ENCODE peak calls at places on chromosomes 3 and 15, in four cellular contexts. J is GM12878, U is WTC11, T is HepG2. R is an unnamed sample.

GRCh38 chr3:82796765-82797164 is 1035.3 kb upstream of the GBE1 start:
- DNase-seq in J (no peak), U (no peak), T (no peak), R (no peak)

GRCh38 chr15:49083471-49084284 is 37.4 kb upstream of the SECISBP2L start:
- DNase-seq in J (no peak), U (no peak), T (no peak), R (no peak)

GRCh38 chr15:40045572-40046217 is 6.7 kb upstream of the SRP14 start:
- DNase-seq in J (no peak), U (no peak), T (no peak), R (no peak)

GRCh38 chr15:63981596-63982320 is 64.5 kb downstream of the DAPK2 start:
- DNase-seq in J (no peak), U (no peak), T (no peak), R (no peak)

GRCh38 chr15:79924379-79924778 is 27.6 kb upstream of the MTHFS start:
- DNase-seq in J (no peak), U (no peak), T (no peak), R (no peak)

GRCh38 chr3:7171493-7171892 is 310.6 kb downstream of the GRM7 start:
- DNase-seq in J (no peak), U (no peak), T (no peak), R (no peak)

GRCh38 chr15:89907289-89907688 is 5.5 kb downstream of the ARPIN start:
- DNase-seq in J (no peak), U (no peak), T (no peak), R (no peak)

GRCh38 chr3:193673845-193674244 is 80.8 kb downstream of the OPA1 start:
- DNase-seq in J (no peak), U (no peak), T (no peak), R (no peak)

GRCh38 chr15:43881944-43882343 is 55.1 kb downstream of the WDR76 start:
- DNase-seq in J (no peak), U (peak; percentile 67), T (no peak), R (peak; percentile 34)

GRCh38 chr3:179768080-179768479 is 115.2 kb downstream of the USP13 start:
- DNase-seq in J (no peak), U (peak; percentile 53), T (no peak), R (peak; percentile 59)

GRCh38 chr3:144743325-144743724 is 771.7 kb downstream of the DIPK2A start:
- DNase-seq in J (no peak), U (no peak), T (no peak), R (no peak)

GRCh38 chr15:80788536-80788935 is 9.4 kb downstream of the CEMIP start:
- DNase-seq in J (no peak), U (no peak), T (no peak), R (no peak)

GRCh38 chr15:101167366-101167790 is 84.5 kb downstream of the CHSY1 start:
- DNase-seq in J (no peak), U (no peak), T (peak; percentile 31), R (no peak)

GRCh38 chr3:138125548-138126221 is 6.5 kb downstream of the A4GNT start:
- DNase-seq in J (no peak), U (no peak), T (no peak), R (no peak)

GRCh38 chr3:65672876-65673815 is 365.6 kb downstream of the MAGI1 start:
- DNase-seq in J (no peak), U (peak; percentile 74), T (peak; percentile 25), R (peak; percentile 85)

GRCh38 chr3:165770781-165771180 is 66.4 kb downstream of the BCHE start:
- DNase-seq in J (no peak), U (no peak), T (no peak), R (no peak)

GRCh38 chr3:150599611-150600297 is 3.4 kb upstream of the SELENOT start:
- DNase-seq in J (no peak), U (peak; percentile 16), T (no peak), R (peak; percentile 29)

GRCh38 chr3:72635551-72635950 is 212.7 kb downstream of the SHQ1 start:
- DNase-seq in J (no peak), U (no peak), T (no peak), R (no peak)

GRCh38 chr3:131393056-131393455 is 11.5 kb downstream of the NUDT16 start:
- DNase-seq in J (no peak), U (no peak), T (no peak), R (no peak)

GRCh38 chr3:119664370-119664769 is 4.0 kb upstream of the POPDC2 start:
- DNase-seq in J (no peak), U (no peak), T (no peak), R (no peak)

GRCh38 chr15:90665288-90666134 is 51.6 kb upstream of the BLM start:
- DNase-seq in J (peak; percentile 74), U (peak; percentile 57), T (peak; percentile 21), R (peak; percentile 75)

GRCh38 chr3:25571285-25571684 is 93.4 kb downstream of the TOP2B start:
- DNase-seq in J (no peak), U (no peak), T (no peak), R (no peak)

GRCh38 chr3:76054404-76054803 is 269.1 kb upstream of the ZNF717 start:
- DNase-seq in J (no peak), U (no peak), T (no peak), R (no peak)

GRCh38 chr3:149820183-149820582 is 7.2 kb downstream of the RNF13 start:
- DNase-seq in J (no peak), U (no peak), T (no peak), R (no peak)

GRCh38 chr3:175431396-175431795 is 572.3 kb downstream of the NAALADL2 start:
- DNase-seq in J (no peak), U (no peak), T (no peak), R (no peak)

GRCh38 chr3:103126111-103126510 is 691.3 kb downstream of the ZPLD1 start:
- DNase-seq in J (peak; percentile 15), U (no peak), T (no peak), R (no peak)

GRCh38 chr3:43155016-43155415 is 49.1 kb upstream of the POMGNT2 start:
- DNase-seq in J (no peak), U (no peak), T (no peak), R (no peak)

GRCh38 chr15:97547381-97547780 is 413.1 kb upstream of the ARRDC4 start:
- DNase-seq in J (no peak), U (no peak), T (no peak), R (no peak)

GRCh38 chr3:129702934-129703712 is 96.6 kb upstream of the PLXND1 start:
- DNase-seq in J (no peak), U (no peak), T (no peak), R (no peak)

GRCh38 chr3:62727576-62727975 is 147.6 kb downstream of the CADPS start:
- DNase-seq in J (no peak), U (no peak), T (no peak), R (no peak)

DNA sequence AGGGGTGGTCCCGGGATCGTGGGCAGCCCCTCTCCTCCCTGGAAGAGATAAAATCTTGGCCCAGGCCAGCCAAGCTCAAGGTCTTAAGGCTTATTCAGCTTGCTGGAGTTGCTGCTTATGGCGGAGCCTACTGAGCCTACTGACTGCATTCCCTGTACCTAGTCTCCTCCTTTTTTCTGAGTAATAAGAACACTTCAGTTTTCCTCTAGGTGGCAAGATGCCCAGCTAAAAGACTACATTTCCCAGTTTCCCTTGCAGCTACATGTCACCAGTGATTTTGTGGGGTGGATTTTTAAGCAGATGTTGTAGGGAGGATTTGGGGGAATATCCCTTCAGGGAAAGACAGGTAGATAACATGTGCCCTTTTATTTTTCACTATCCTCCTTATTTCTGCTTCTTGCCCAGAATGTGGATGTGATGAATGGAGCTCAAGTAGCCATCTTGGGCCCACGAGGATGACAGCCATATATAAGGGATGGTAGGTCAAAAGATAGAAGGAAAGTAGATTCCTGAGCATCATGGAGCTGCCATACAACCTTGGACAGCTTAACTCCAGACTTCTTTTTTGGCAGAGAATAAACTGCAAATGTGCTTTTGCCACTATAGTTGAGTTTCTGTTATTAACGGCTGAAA is 41.5 kb upstream of the INSYN1 start:
- DNase-seq in J (no peak), U (no peak), T (no peak), R (no peak)
- TF ChIP-seq TCF7 in J (no peak), U (no peak), T (no peak), R (no peak)

DNA sequence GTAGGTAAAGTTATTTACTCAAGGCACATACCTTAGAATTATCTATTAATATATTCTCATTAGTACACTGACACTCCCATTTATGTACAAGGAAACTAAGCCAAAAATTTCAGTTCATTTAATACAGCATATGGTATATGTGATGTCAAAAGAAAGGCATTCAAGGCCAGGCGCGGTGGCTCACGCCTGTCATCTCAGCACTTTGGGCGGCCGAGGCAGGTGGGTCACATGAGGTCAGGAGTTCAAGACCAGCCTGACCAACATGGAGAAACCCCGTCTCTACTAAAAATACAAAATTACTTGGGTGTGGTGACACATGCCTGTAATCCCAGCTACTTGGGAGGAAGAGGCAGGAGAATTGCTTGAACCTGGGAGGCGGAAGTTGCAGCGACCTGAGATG is 435.2 kb downstream of the GBE1 start:
- DNase-seq in J (no peak), U (no peak), T (no peak), R (no peak)
- TF ChIP-seq TCF7 in J (no peak), U (no peak), T (no peak), R (no peak)

DNA sequence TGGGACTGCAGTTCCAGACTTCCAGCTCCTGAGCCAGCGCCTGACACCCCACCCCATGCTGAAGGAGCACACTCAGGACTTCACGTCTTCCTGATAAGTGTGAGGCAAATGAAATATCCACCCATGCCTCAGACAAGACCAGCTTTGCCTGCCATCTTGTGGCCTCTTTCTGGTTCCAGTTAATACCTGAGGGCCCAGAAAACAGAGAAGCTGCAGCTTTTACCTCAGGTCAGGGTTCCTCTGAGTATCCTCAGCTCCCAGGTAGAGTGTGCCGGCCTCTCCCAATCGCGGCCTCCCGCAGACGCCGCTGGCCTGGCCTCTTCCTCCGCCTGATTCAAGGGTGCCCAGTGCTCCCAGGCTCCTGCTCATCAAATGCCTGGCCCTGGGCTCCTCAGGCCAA is 5.1 kb upstream of the KLHL6 start:
- DNase-seq in J (no peak), U (no peak), T (no peak), R (no peak)
- TF ChIP-seq TCF7 in J (no peak), U (no peak), T (no peak), R (no peak)

DNA sequence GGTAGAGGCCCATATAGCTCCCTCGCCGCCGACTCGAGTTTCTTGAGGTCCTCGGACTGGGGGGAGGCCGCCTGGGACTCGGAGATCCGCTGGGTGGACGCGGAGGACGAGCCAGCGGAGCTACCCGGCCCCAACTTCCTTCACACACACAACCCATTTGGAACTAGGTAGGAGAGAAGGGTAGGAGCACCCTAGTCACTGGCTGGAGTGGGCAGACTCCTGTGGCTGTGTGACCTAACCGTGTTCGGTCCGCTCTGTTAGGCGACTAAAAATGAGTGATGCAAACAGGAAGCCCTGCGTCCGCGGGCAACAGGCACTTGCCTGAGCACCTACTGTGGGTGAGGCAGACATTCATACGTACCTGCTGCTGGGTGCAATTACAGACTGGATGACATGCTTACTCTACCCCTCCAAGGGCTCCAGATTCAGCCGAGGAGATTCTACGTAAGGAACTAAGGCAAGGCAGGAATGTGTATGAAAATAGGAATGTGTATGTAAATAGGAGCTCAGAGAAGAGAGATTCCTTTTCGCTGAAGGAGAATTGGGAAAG is 4.6 kb upstream of the SIN3A start:
- DNase-seq in J (peak; percentile 20), U (no peak), T (peak; percentile 40), R (peak; percentile 62)
- TF ChIP-seq TCF7 in J (no peak), U (no peak), T (no peak), R (no peak)

GRCh38 chr3:11132861-11133260 is 21.4 kb upstream of the HRH1 start:
- DNase-seq in J (no peak), U (no peak), T (no peak), R (no peak)
- TF ChIP-seq TCF7 in J (no peak), U (no peak), T (no peak), R (no peak)